ENCODE peak calls at places on chromosome 2, in nine cellular contexts. Y is pancreas; Q is fibroblast of lung; N is right atrium auricular region; M is IMR-90; G is SK-N-SH; W is endothelial cell of umbilical vein; V is CD8-positive, alpha-beta T cell; A is aorta. U is an unnamed sample.

GRCh38 chr2:240364582-240364960 is 70.9 kb upstream of the GPC1 start:
- DNase-seq in Y (no peak), Q (no peak), N (no peak), M (no peak), G (no peak), W (no peak), V (no peak), A (no peak), U (no peak)

GRCh38 chr2:26574066-26574899 is 66.9 kb downstream of the CIB4 start:
- DNase-seq in Y (no peak), Q (no peak), N (no peak), M (no peak), G (no peak), W (no peak), V (no peak), A (peak; percentile 56), U (no peak)

GRCh38 chr2:8611712-8612111 is 70.1 kb upstream of the ID2 start:
- DNase-seq in Y (no peak), Q (no peak), N (no peak), M (no peak), G (no peak), W (no peak), V (no peak), A (no peak), U (no peak)

GRCh38 chr2:99697811-99698568 is 208.2 kb upstream of the REV1 start:
- DNase-seq in Y (no peak), Q (peak; percentile 99), N (peak; percentile 73), M (peak; percentile 98), G (no peak), W (no peak), V (no peak), A (no peak), U (no peak)

GRCh38 chr2:36271266-36271665 is 84.3 kb upstream of the CRIM1 start:
- DNase-seq in Y (no peak), Q (no peak), N (no peak), M (no peak), G (no peak), W (peak; percentile 17), V (no peak), A (no peak), U (peak; percentile 33)

GRCh38 chr2:71788601-71789240 is 335.4 kb downstream of the DYSF start:
- DNase-seq in Y (no peak), Q (no peak), N (peak; percentile 28), M (no peak), G (no peak), W (no peak), V (peak; percentile 32), A (no peak), U (no peak)

GRCh38 chr2:145352499-145352898 is 832.6 kb upstream of the ZEB2 start:
- DNase-seq in Y (no peak), Q (no peak), N (no peak), M (no peak), G (no peak), W (no peak), V (no peak), A (no peak), U (no peak)

GRCh38 chr2:143682643-143683042 is 553.4 kb downstream of the ARHGAP15 start:
- DNase-seq in Y (no peak), Q (no peak), N (no peak), M (no peak), G (no peak), W (no peak), V (no peak), A (no peak), U (peak; percentile 5)

GRCh38 chr2:155944209-155944608 is 388.3 kb downstream of the NR4A2 start:
- DNase-seq in Y (no peak), Q (peak; percentile 23), N (no peak), M (no peak), G (no peak), W (no peak), V (no peak), A (no peak), U (no peak)

GRCh38 chr2:12498703-12499102 is 218.0 kb upstream of the TRIB2 start:
- DNase-seq in Y (no peak), Q (peak; percentile 59), N (no peak), M (peak; percentile 74), G (no peak), W (no peak), V (no peak), A (no peak), U (no peak)

GRCh38 chr2:23480991-23481797 is 96.2 kb downstream of the KLHL29 start:
- DNase-seq in Y (no peak), Q (peak; percentile 91), N (no peak), M (peak; percentile 90), G (no peak), W (no peak), V (no peak), A (peak; percentile 57), U (peak; percentile 90)

GRCh38 chr2:119808516-119809147 is 48.9 kb downstream of the PTPN4 start:
- DNase-seq in Y (no peak), Q (peak; percentile 51), N (no peak), M (no peak), G (no peak), W (peak; percentile 49), V (no peak), A (no peak), U (no peak)

GRCh38 chr2:240387669-240388358 is 47.6 kb upstream of the GPC1 start:
- DNase-seq in Y (no peak), Q (peak; percentile 95), N (peak; percentile 80), M (peak; percentile 98), G (no peak), W (peak; percentile 29), V (no peak), A (peak; percentile 89), U (no peak)

GRCh38 chr2:1662606-1663180 is 81.6 kb downstream of the PXDN start:
- DNase-seq in Y (no peak), Q (no peak), N (peak; percentile 47), M (no peak), G (no peak), W (no peak), V (no peak), A (peak; percentile 68), U (no peak)

GRCh38 chr2:184765048-184765881 is 166.9 kb downstream of the ZNF804A start:
- DNase-seq in Y (no peak), Q (no peak), N (no peak), M (no peak), G (no peak), W (no peak), V (no peak), A (no peak), U (peak; percentile 3)

GRCh38 chr2:96807127-96807471 is 9.0 kb upstream of the CNNM3 start:
- DNase-seq in Y (no peak), Q (no peak), N (no peak), M (no peak), G (no peak), W (no peak), V (no peak), A (no peak), U (no peak)

GRCh38 chr2:181178823-181179412 is 198.5 kb downstream of the UBE2E3 start:
- DNase-seq in Y (no peak), Q (no peak), N (no peak), M (no peak), G (peak; percentile 8), W (no peak), V (no peak), A (no peak), U (peak; percentile 57)

GRCh38 chr2:11896386-11896785 is 150.0 kb downstream of the LPIN1 start:
- DNase-seq in Y (no peak), Q (no peak), N (no peak), M (no peak), G (no peak), W (no peak), V (no peak), A (no peak), U (peak; percentile 39)

GRCh38 chr2:239186516-239186915 is 214.3 kb downstream of the HDAC4 start:
- DNase-seq in Y (peak; percentile 11), Q (no peak), N (no peak), M (no peak), G (no peak), W (no peak), V (no peak), A (peak; percentile 28), U (no peak)

GRCh38 chr2:16321872-16322271 is 343.8 kb downstream of the CYRIA start:
- DNase-seq in Y (no peak), Q (no peak), N (no peak), M (no peak), G (peak; percentile 69), W (no peak), V (no peak), A (no peak), U (peak; percentile 43)

GRCh38 chr2:211649331-211649730 is 889.3 kb downstream of the ERBB4 start:
- DNase-seq in Y (no peak), Q (no peak), N (no peak), M (no peak), G (no peak), W (no peak), V (no peak), A (no peak), U (no peak)

GRCh38 chr2:108908717-108909077 is 80.3 kb downstream of the EDAR start:
- DNase-seq in Y (no peak), Q (no peak), N (peak; percentile 32), M (no peak), G (peak; percentile 8), W (no peak), V (peak; percentile 27), A (no peak), U (no peak)
- H3K27me3 ChIP-seq in Y (no peaks in the 10 kb centered on the region), Q (no peaks in the 10 kb centered on the region), N (no peaks in the 10 kb centered on the region), M (peaks cover 44% of the 10 kb centered on the region), G (no peaks in the 10 kb centered on the region), W (peaks cover 9% of the 10 kb centered on the region), V (no peaks in the 10 kb centered on the region), A (no peaks in the 10 kb centered on the region), U (no peaks in the 10 kb centered on the region)

GRCh38 chr2:118221952-118222594 is 133.8 kb downstream of the INSIG2 start:
- DNase-seq in Y (peak; percentile 38), Q (peak; percentile 74), N (no peak), M (peak; percentile 76), G (peak; percentile 72), W (peak; percentile 69), V (no peak), A (no peak), U (peak; percentile 89)
- H3K27me3 ChIP-seq in Y (peaks cover 15% of the 10 kb centered on the region), Q (peaks cover 40% of the 10 kb centered on the region), N (peaks cover 33% of the 10 kb centered on the region), M (peaks cover 44% of the 10 kb centered on the region), G (peaks cover 57% of the 10 kb centered on the region), W (peaks cover 65% of the 10 kb centered on the region), V (peaks cover 31% of the 10 kb centered on the region), A (peaks cover 2% of the 10 kb centered on the region), U (peaks cover 42% of the 10 kb centered on the region)

DNA sequence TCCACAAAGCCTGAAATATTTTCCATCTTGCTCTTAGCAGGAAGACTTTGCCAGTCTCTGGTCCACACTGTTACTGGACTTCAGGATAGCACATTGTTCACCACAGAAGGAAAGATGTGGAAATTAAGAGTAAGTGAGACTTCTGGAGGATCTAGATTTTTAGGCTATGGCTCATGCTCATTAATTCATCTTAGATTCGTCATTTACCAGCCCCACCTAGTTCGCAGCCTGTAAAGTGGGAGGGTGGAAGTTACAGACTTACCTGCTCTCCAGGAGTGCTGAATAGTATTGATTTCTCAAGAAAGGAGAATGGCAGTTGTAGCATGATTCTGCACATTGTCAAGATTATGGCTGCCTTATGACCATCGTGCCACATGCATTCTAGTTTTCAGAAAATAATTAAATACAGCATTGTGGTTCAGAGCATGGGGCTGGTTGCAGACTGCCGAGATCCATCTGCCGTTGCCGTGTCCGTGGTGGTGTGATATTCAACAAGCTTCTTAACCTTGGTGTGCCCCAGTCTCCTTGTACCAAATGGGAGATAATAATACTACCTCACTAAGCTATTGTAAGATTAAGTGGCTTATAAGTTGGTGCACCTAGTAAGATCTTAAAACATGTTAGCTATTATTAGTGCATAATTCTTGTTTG is 56.8 kb downstream of the RNF144A start:
- DNase-seq in Y (no peak), Q (peak; percentile 63), N (no peak), M (no peak), G (no peak), W (no peak), V (no peak), A (no peak), U (no peak)
- H3K27me3 ChIP-seq in Y (no peaks in the 10 kb centered on the region), Q (no peaks in the 10 kb centered on the region), N (no peaks in the 10 kb centered on the region), M (no peaks in the 10 kb centered on the region), G (no peaks in the 10 kb centered on the region), W (no peaks in the 10 kb centered on the region), V (no peaks in the 10 kb centered on the region), A (no peaks in the 10 kb centered on the region), U (no peaks in the 10 kb centered on the region)

GRCh38 chr2:118618279-118618678 is 229.2 kb downstream of the EN1 start:
- DNase-seq in Y (no peak), Q (no peak), N (no peak), M (no peak), G (no peak), W (no peak), V (no peak), A (no peak), U (no peak)
- H3K27me3 ChIP-seq in Y (no peaks in the 10 kb centered on the region), Q (no peaks in the 10 kb centered on the region), N (no peaks in the 10 kb centered on the region), M (peaks cover 5% of the 10 kb centered on the region), G (peaks cover 4% of the 10 kb centered on the region), W (no peaks in the 10 kb centered on the region), V (no peaks in the 10 kb centered on the region), A (no peaks in the 10 kb centered on the region), U (no peaks in the 10 kb centered on the region)

U was measured in GM23338.